ENCODE peak calls at places on chromosomes 2 and 18, in seven cellular contexts. One of them, this sample, is unnamed.

GRCh38 chr2:88097192-88097591 is 29.6 kb downstream of the SMYD1 start:
- DNase-seq in lower leg skin: no peak
- DNase-seq in neural progenitor cell: no peak
- DNase-seq in upper lobe of left lung: no peak
- DNase-seq in AG09309: no peak
- DNase-seq in WERI-Rb-1: no peak
- DNase-seq in cardiac muscle cell: no peak
- DNase-seq in this sample: no peak

GRCh38 chr2:18599509-18600254 is 10.3 kb upstream of the NT5C1B start:
- DNase-seq in neural progenitor cell: no peak
- DNase-seq in WERI-Rb-1: no peak
- DNase-seq in upper lobe of left lung: no peak
- DNase-seq in lower leg skin: no peak
- DNase-seq in cardiac muscle cell: no peak
- DNase-seq in AG09309: peak; percentile 78
- DNase-seq in this sample: no peak

GRCh38 chr2:1140389-1141003 is 189.8 kb downstream of the SNTG2 start:
- DNase-seq in lower leg skin: no peak
- DNase-seq in AG09309: no peak
- DNase-seq in neural progenitor cell: peak; percentile 71
- DNase-seq in cardiac muscle cell: peak; percentile 48
- DNase-seq in upper lobe of left lung: peak; percentile 85
- DNase-seq in WERI-Rb-1: peak; percentile 66
- DNase-seq in this sample: no peak

GRCh38 chr2:199356412-199356811 is 101.3 kb downstream of the SATB2 start:
- DNase-seq in upper lobe of left lung: no peak
- DNase-seq in lower leg skin: no peak
- DNase-seq in AG09309: no peak
- DNase-seq in cardiac muscle cell: no peak
- DNase-seq in WERI-Rb-1: no peak
- DNase-seq in neural progenitor cell: no peak
- DNase-seq in this sample: no peak

GRCh38 chr2:27807476-27807875 is 36.0 kb downstream of the MRPL33 start:
- DNase-seq in upper lobe of left lung: no peak
- DNase-seq in WERI-Rb-1: peak; percentile 46
- DNase-seq in neural progenitor cell: peak; percentile 53
- DNase-seq in AG09309: no peak
- DNase-seq in lower leg skin: no peak
- DNase-seq in cardiac muscle cell: peak; percentile 40
- DNase-seq in this sample: no peak

GRCh38 chr2:70498528-70498927 is 55.1 kb downstream of the TGFA start:
- DNase-seq in upper lobe of left lung: no peak
- DNase-seq in neural progenitor cell: no peak
- DNase-seq in AG09309: no peak
- DNase-seq in lower leg skin: no peak
- DNase-seq in cardiac muscle cell: no peak
- DNase-seq in WERI-Rb-1: no peak
- DNase-seq in this sample: no peak

GRCh38 chr2:201108341-201108740 is 7.6 kb upstream of the CFLAR start:
- DNase-seq in lower leg skin: no peak
- DNase-seq in neural progenitor cell: no peak
- DNase-seq in cardiac muscle cell: no peak
- DNase-seq in AG09309: no peak
- DNase-seq in upper lobe of left lung: no peak
- DNase-seq in WERI-Rb-1: no peak
- DNase-seq in this sample: no peak

GRCh38 chr2:54899576-54900200 is 150.6 kb downstream of the RTN4 start:
- DNase-seq in WERI-Rb-1: no peak
- DNase-seq in neural progenitor cell: peak; percentile 13
- DNase-seq in lower leg skin: no peak
- DNase-seq in upper lobe of left lung: no peak
- DNase-seq in AG09309: peak; percentile 55
- DNase-seq in cardiac muscle cell: peak; percentile 59
- DNase-seq in this sample: no peak

GRCh38 chr2:232869138-232870001 is 694 bp upstream of the SNORC start:
- DNase-seq in AG09309: no peak
- DNase-seq in lower leg skin: peak; percentile 76
- DNase-seq in neural progenitor cell: peak; percentile 35
- DNase-seq in WERI-Rb-1: no peak
- DNase-seq in upper lobe of left lung: no peak
- DNase-seq in cardiac muscle cell: peak; percentile 15
- DNase-seq in this sample: no peak

GRCh38 chr2:86518498-86518897 is 44.7 kb downstream of the CHMP3 start:
- DNase-seq in WERI-Rb-1: peak; percentile 27
- DNase-seq in lower leg skin: no peak
- DNase-seq in upper lobe of left lung: no peak
- DNase-seq in cardiac muscle cell: peak; percentile 19
- DNase-seq in AG09309: no peak
- DNase-seq in neural progenitor cell: peak; percentile 43
- DNase-seq in this sample: no peak

GRCh38 chr2:212669761-212670160 is 131.2 kb upstream of the ERBB4 start:
- DNase-seq in WERI-Rb-1: no peak
- DNase-seq in neural progenitor cell: no peak
- DNase-seq in upper lobe of left lung: no peak
- DNase-seq in AG09309: no peak
- DNase-seq in lower leg skin: no peak
- DNase-seq in cardiac muscle cell: no peak
- DNase-seq in this sample: no peak

GRCh38 chr18:24173997-24174396 is 35.1 kb downstream of the CABYR start:
- DNase-seq in lower leg skin: no peak
- DNase-seq in upper lobe of left lung: no peak
- DNase-seq in WERI-Rb-1: no peak
- DNase-seq in AG09309: no peak
- DNase-seq in neural progenitor cell: no peak
- DNase-seq in cardiac muscle cell: no peak
- DNase-seq in this sample: no peak

GRCh38 chr18:2083691-2084090 is 487.6 kb downstream of the METTL4 start:
- DNase-seq in neural progenitor cell: peak; percentile 8
- DNase-seq in lower leg skin: no peak
- DNase-seq in upper lobe of left lung: no peak
- DNase-seq in WERI-Rb-1: peak; percentile 58
- DNase-seq in cardiac muscle cell: peak; percentile 12
- DNase-seq in AG09309: no peak
- DNase-seq in this sample: no peak

GRCh38 chr2:23536326-23536725 is 151.3 kb downstream of the KLHL29 start:
- DNase-seq in lower leg skin: no peak
- DNase-seq in neural progenitor cell: no peak
- DNase-seq in upper lobe of left lung: no peak
- DNase-seq in AG09309: no peak
- DNase-seq in cardiac muscle cell: no peak
- DNase-seq in WERI-Rb-1: no peak
- DNase-seq in this sample: no peak

GRCh38 chr2:23497063-23497462 is 112.1 kb downstream of the KLHL29 start:
- DNase-seq in upper lobe of left lung: no peak
- DNase-seq in WERI-Rb-1: no peak
- DNase-seq in neural progenitor cell: no peak
- DNase-seq in AG09309: no peak
- DNase-seq in lower leg skin: no peak
- DNase-seq in cardiac muscle cell: no peak
- DNase-seq in this sample: no peak

GRCh38 chr2:193963472-193964119 is 1693.4 kb upstream of the SLC39A10 start:
- DNase-seq in upper lobe of left lung: no peak
- DNase-seq in AG09309: no peak
- DNase-seq in WERI-Rb-1: peak; percentile 42
- DNase-seq in neural progenitor cell: peak; percentile 48
- DNase-seq in cardiac muscle cell: peak; percentile 45
- DNase-seq in lower leg skin: no peak
- DNase-seq in this sample: no peak

GRCh38 chr2:173948198-173948597 is 17.0 kb downstream of the SP3 start:
- DNase-seq in WERI-Rb-1: no peak
- DNase-seq in lower leg skin: no peak
- DNase-seq in AG09309: no peak
- DNase-seq in cardiac muscle cell: no peak
- DNase-seq in neural progenitor cell: no peak
- DNase-seq in upper lobe of left lung: no peak
- DNase-seq in this sample: no peak

GRCh38 chr18:8480506-8481328 is 128.5 kb upstream of the RAB12 start:
- DNase-seq in lower leg skin: peak; percentile 64
- DNase-seq in AG09309: peak; percentile 25
- DNase-seq in cardiac muscle cell: peak; percentile 81
- DNase-seq in WERI-Rb-1: peak; percentile 64
- DNase-seq in upper lobe of left lung: no peak
- DNase-seq in neural progenitor cell: peak; percentile 76
- DNase-seq in this sample: peak; percentile 26

DNA sequence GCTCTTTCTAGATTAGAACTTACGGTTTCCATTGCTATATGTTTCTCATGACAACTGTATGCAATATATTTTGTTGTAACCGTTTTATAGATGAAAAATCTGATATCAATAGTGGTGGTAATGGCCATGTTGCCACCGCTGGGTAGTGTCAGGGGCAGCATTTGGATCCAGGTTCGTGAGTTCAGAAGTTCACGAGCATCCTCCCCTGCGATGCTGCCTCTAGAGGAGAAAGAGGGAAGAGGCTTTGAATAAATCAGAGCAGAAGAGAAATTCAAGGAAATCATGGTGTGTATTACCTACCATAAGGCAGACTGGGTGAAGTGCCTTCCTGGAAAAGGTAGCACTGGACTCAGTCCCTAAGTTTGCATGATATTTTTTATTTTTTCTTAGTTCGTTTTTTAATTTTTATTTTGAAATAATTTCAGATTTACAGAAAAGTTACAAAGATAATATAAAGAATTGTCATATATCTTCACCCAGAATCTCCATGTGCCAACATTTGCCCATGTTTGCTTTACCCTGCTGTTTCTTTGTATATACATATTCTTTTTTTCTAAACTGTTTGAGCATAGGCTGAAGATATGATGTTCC is 3.3 kb upstream of the ZBTB7C start:
- DNase-seq in AG09309: no peak
- DNase-seq in upper lobe of left lung: no peak
- DNase-seq in lower leg skin: no peak
- DNase-seq in WERI-Rb-1: peak; percentile 64
- DNase-seq in neural progenitor cell: peak; percentile 56
- DNase-seq in cardiac muscle cell: peak; percentile 72
- DNase-seq in this sample: no peak
- TF ChIP-seq CTCF in AG09309: peak; percentile 78
- TF ChIP-seq CTCF in upper lobe of left lung: peak; percentile 49
- TF ChIP-seq CTCF in lower leg skin: no peak
- TF ChIP-seq CTCF in WERI-Rb-1: peak; percentile 80
- TF ChIP-seq CTCF in neural progenitor cell: peak; percentile 70
- TF ChIP-seq CTCF in cardiac muscle cell: peak; percentile 83
- TF ChIP-seq CTCF in this sample: peak; percentile 66

GRCh38 chr2:102107741-102108070 is 34.8 kb upstream of the IL1R1 start:
- DNase-seq in lower leg skin: no peak
- DNase-seq in upper lobe of left lung: no peak
- DNase-seq in WERI-Rb-1: no peak
- DNase-seq in AG09309: peak; percentile 72
- DNase-seq in neural progenitor cell: no peak
- DNase-seq in cardiac muscle cell: no peak
- DNase-seq in this sample: no peak
- H3K4me3 ChIP-seq in lower leg skin: no peak overlapping the region
- H3K4me3 ChIP-seq in upper lobe of left lung: no peak overlapping the region
- H3K4me3 ChIP-seq in WERI-Rb-1: no peak overlapping the region
- H3K4me3 ChIP-seq in AG09309: no peak overlapping the region
- H3K4me3 ChIP-seq in neural progenitor cell: no peak overlapping the region
- H3K4me3 ChIP-seq in cardiac muscle cell: no peak overlapping the region
- H3K4me3 ChIP-seq in this sample: no peak overlapping the region

GRCh38 chr18:25284861-25285574 is 66.9 kb downstream of the ZNF521 start:
- DNase-seq in AG09309: peak; percentile 46
- DNase-seq in cardiac muscle cell: peak; percentile 85
- DNase-seq in neural progenitor cell: peak; percentile 39
- DNase-seq in upper lobe of left lung: peak; percentile 66
- DNase-seq in WERI-Rb-1: no peak
- DNase-seq in lower leg skin: no peak
- DNase-seq in this sample: no peak
- TF ChIP-seq CTCF in AG09309: no peak
- TF ChIP-seq CTCF in cardiac muscle cell: no peak
- TF ChIP-seq CTCF in neural progenitor cell: no peak
- TF ChIP-seq CTCF in upper lobe of left lung: no peak
- TF ChIP-seq CTCF in WERI-Rb-1: no peak
- TF ChIP-seq CTCF in lower leg skin: no peak
- TF ChIP-seq CTCF in this sample: no peak

GRCh38 chr2:241550616-241551580 is 7.6 kb upstream of the BOK start:
- DNase-seq in WERI-Rb-1: no peak
- DNase-seq in upper lobe of left lung: peak; percentile 66
- DNase-seq in neural progenitor cell: no peak
- DNase-seq in lower leg skin: no peak
- DNase-seq in AG09309: no peak
- DNase-seq in cardiac muscle cell: no peak
- DNase-seq in this sample: no peak

GRCh38 chr2:241551599-241551997 is 6.9 kb upstream of the BOK start:
- DNase-seq in WERI-Rb-1: no peak
- DNase-seq in AG09309: no peak
- DNase-seq in lower leg skin: no peak
- DNase-seq in upper lobe of left lung: no peak
- DNase-seq in cardiac muscle cell: no peak
- DNase-seq in neural progenitor cell: no peak
- DNase-seq in this sample: no peak

GRCh38 chr2:241553981-241554380 is 4.6 kb upstream of the BOK start:
- DNase-seq in lower leg skin: no peak
- DNase-seq in WERI-Rb-1: no peak
- DNase-seq in cardiac muscle cell: no peak
- DNase-seq in neural progenitor cell: no peak
- DNase-seq in AG09309: no peak
- DNase-seq in upper lobe of left lung: no peak
- DNase-seq in this sample: no peak

GRCh38 chr2:241553512-241553830 is 5.1 kb upstream of the BOK start:
- DNase-seq in upper lobe of left lung: no peak
- DNase-seq in WERI-Rb-1: no peak
- DNase-seq in cardiac muscle cell: no peak
- DNase-seq in lower leg skin: no peak
- DNase-seq in neural progenitor cell: no peak
- DNase-seq in AG09309: no peak
- DNase-seq in this sample: no peak

DNA sequence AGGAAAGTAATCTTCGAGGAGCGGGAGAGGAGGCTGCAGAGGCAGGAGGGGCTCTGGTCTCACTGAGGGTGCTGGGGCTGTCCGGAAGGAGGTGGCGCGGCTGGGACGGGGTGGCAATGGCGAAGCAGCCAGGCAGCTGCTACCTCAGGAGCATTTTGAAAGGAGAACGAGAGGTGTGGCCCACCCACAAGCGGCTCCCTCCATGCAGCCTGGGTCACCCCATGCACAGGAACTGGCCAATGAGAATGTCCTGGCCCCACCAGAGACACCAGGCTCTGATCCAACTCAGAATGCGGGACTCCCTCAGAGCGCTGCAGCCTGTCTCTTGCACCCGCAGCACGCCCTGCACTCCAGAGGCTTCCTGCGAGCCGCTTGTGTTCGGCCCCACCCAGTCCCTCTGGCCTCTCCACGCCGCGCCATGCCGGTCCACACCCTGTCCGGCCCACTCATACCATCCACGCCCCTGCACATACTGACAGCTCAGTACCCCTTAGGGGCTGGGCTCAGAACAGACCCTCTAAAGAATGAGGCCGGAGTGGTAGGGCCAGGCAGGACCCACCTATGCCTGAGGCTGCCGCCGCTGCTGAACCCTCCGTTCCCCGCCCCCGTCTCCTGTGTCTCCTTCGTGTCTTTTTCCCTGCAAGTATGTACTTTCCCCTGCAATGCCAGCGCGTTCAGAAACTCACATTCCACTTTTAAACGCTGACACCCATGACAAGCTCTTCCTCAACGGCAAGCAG is 6.4 kb upstream of the BOK start:
- DNase-seq in cardiac muscle cell: no peak
- DNase-seq in lower leg skin: no peak
- DNase-seq in neural progenitor cell: no peak
- DNase-seq in WERI-Rb-1: no peak
- DNase-seq in AG09309: no peak
- DNase-seq in upper lobe of left lung: peak; percentile 79
- DNase-seq in this sample: no peak
- H3K4me3 ChIP-seq in cardiac muscle cell: no peak overlapping the region
- H3K4me3 ChIP-seq in lower leg skin: no peak overlapping the region
- H3K4me3 ChIP-seq in neural progenitor cell: no peak overlapping the region
- H3K4me3 ChIP-seq in WERI-Rb-1: no peak overlapping the region
- H3K4me3 ChIP-seq in AG09309: no peak overlapping the region
- H3K4me3 ChIP-seq in upper lobe of left lung: peak overlapping the region; percentile 44
- H3K4me3 ChIP-seq in this sample: no peak overlapping the region

This sample was measured in AG04449.